ENCODE peak calls at places on chromosomes 5 and 9, in six cellular contexts. X, G, K, D, O and I are unnamed samples.

GRCh38 chr9:15211160-15211993 is 95.6 kb downstream of the TTC39B start:
- DNase-seq in X (peak; percentile 67), G (peak; percentile 30), K (peak; percentile 79), D (peak; percentile 59), O (peak; percentile 74), I (peak; percentile 75)

GRCh38 chr5:147479431-147479830 is 30.4 kb downstream of the DPYSL3 start:
- DNase-seq in X (no peak), G (no peak), K (no peak), D (no peak), O (no peak), I (peak; percentile 38)

GRCh38 chr9:137053944-137054931 is at the start of gene ENTPD2:
- DNase-seq in X (no peak), G (peak; percentile 23), K (no peak), D (peak; percentile 71), O (peak; percentile 74), I (no peak)

GRCh38 chr5:151345808-151346478 is 1.4 kb downstream of the SLC36A2 start:
- DNase-seq in X (no peak), G (no peak), K (peak; percentile 28), D (no peak), O (no peak), I (no peak)

GRCh38 chr9:130219661-130220081 is 45.9 kb upstream of the HMCN2 start:
- DNase-seq in X (no peak), G (no peak), K (no peak), D (no peak), O (no peak), I (no peak)

GRCh38 chr5:55865831-55866230 is 14.7 kb downstream of the IL31RA start:
- DNase-seq in X (no peak), G (no peak), K (peak; percentile 49), D (no peak), O (no peak), I (peak; percentile 46)

GRCh38 chr5:157554180-157555030 is 21.2 kb downstream of the ADAM19 start:
- DNase-seq in X (no peak), G (no peak), K (no peak), D (no peak), O (no peak), I (no peak)

GRCh38 chr5:14216902-14217301 is 73.8 kb downstream of the TRIO start:
- DNase-seq in X (no peak), G (peak; percentile 96), K (no peak), D (peak; percentile 80), O (no peak), I (peak; percentile 39)

GRCh38 chr5:157263586-157264090 is 2.3 kb upstream of the CYFIP2 start:
- DNase-seq in X (no peak), G (no peak), K (no peak), D (no peak), O (no peak), I (no peak)

GRCh38 chr9:121088576-121088975 is 13.8 kb downstream of the CNTRL start:
- DNase-seq in X (no peak), G (no peak), K (no peak), D (no peak), O (no peak), I (no peak)

GRCh38 chr5:6348476-6349000 is 29.8 kb downstream of the MED10 start:
- DNase-seq in X (no peak), G (no peak), K (no peak), D (no peak), O (no peak), I (no peak)

GRCh38 chr5:163623524-163623923 is 118.1 kb downstream of the MAT2B start:
- DNase-seq in X (no peak), G (no peak), K (no peak), D (no peak), O (no peak), I (no peak)

GRCh38 chr5:78504726-78505431 is 143.7 kb downstream of the LHFPL2 start:
- DNase-seq in X (no peak), G (peak; percentile 99), K (peak; percentile 100), D (no peak), O (no peak), I (peak; percentile 98)

GRCh38 chr9:29285818-29286217 is 1712.5 kb upstream of the C9orf72 start:
- DNase-seq in X (no peak), G (no peak), K (no peak), D (peak; percentile 29), O (no peak), I (no peak)

GRCh38 chr5:87138091-87138819 is 129.4 kb upstream of the RASA1 start:
- DNase-seq in X (no peak), G (no peak), K (no peak), D (no peak), O (no peak), I (no peak)

GRCh38 chr9:114097613-114098020 is 1.5 kb downstream of the KIF12 start:
- DNase-seq in X (no peak), G (peak; percentile 20), K (no peak), D (no peak), O (no peak), I (no peak)

DNA sequence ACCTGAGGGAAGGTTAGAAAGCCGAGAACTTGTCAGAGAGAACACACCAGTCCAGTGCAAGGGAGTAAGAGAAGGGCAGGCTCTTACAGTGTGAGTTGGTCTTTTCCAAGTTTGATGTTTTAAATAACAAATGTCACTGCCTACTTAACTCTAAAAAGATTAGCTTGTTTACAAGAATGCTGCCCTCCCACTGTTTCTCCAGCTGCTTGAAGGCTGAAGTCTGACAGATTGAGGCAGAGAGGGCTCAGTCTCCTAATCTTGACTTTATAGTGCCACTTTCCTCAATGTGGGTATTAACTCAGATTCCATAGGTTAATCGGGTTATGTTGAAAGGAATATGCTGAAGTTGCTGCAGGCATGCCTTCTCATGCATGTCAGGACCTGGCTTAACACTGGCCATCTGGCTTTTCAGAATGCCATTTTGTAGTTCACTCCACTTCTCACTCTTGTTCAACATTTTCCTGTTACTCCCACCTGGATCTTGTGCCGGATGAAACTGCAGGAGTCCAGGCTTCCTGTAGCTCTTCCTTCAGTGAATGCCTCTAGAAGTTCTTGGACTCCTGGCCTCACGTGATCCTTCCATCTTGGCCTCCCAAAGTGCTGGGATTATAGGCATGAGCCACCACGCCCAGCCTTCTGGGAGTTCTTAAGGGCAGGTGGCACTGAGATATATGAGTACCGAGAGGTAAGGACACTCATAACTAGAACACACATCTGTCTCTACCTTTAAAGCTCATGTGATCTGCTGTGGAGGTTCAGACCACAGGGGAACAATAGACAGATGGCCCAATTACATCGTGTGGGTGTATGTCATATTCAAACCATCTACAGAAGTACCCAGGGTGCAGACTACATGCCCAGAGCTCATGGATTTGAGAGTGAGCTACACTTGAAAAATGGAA is 249.7 kb downstream of the ARHGAP26 start:
- DNase-seq in X (no peak), G (no peak), K (no peak), D (no peak), O (no peak), I (peak; percentile 38)
- H3K14ac ChIP-seq in X (no peak overlapping the region), G (no peak overlapping the region), K (peak overlapping the region; percentile 36), D (no peak overlapping the region), O (no peak overlapping the region), I (peak overlapping the region; percentile 11)

GRCh38 chr5:76716456-76717157 is 681 bp downstream of the F2R start:
- DNase-seq in X (peak; percentile 12), G (no peak), K (no peak), D (peak; percentile 43), O (peak; percentile 54), I (peak; percentile 24)
- H3K18ac ChIP-seq in X (peak overlapping the region; percentile 100), G (peak overlapping the region; percentile 94), K (peak overlapping the region; percentile 74), D (peak overlapping the region; percentile 29), O (no peak overlapping the region), I (peak overlapping the region; percentile 100)

GRCh38 chr5:15893866-15894265 is 285.7 kb downstream of the MARCHF11 start:
- DNase-seq in X (no peak), G (no peak), K (no peak), D (no peak), O (no peak), I (no peak)
- H3K14ac ChIP-seq in X (no peak overlapping the region), G (no peak overlapping the region), K (no peak overlapping the region), D (no peak overlapping the region), O (no peak overlapping the region), I (no peak overlapping the region)

DNA sequence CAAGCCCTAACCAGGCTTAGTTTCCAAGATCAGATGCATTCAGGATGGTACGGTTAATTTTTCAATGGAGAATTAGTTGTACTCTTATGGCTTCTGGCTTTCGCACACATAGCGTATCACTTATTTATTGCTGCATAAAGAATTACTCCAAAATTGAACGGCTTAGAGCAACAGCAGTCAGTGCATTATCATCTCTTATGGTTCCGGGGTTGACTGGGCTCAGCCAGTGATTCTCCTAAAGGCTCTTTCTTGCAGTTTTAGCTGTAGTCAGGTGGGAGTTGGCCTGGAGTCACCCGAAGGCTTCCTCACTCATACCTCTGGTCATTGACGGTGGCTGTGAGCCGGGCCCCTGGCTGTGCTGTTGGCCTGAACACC is 595 bp upstream of the GRHPR start:
- DNase-seq in X (no peak), G (no peak), K (no peak), D (peak; percentile 60), O (no peak), I (no peak)
- H3K18ac ChIP-seq in X (peak overlapping the region; percentile 99), G (peak overlapping the region; percentile 24), K (no peak overlapping the region), D (no peak overlapping the region), O (no peak overlapping the region), I (peak overlapping the region; percentile 81)

DNA sequence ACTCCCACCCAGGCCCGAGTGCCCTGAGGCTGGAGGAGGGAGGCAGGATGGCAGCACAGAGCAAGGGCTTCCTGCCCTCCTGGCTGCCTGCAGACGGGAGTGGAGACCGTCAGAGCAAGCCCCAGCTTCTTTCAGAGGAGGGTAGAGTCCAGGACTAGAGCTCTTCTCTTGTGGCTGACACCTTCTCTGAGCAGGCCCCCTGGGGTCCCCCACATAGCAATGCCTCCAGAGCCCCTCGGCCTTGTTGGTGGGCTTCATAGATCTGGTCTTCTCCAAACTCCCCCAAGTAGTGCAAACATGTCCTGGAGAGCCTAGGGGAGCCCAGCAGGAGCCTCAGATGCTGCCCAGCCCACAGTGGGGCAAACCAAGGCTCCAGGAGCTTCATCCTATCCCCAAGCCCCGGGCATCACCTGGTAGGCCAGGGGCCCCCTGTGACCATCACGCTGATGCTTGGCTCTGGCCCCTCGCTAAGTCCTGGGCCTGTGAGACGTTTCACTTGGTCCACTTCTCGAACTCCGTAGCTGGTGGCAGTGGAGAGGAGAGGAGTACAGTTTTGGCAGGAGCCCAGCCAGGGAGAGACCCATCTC is 2.0 kb downstream of the MZB1 start:
- DNase-seq in X (no peak), G (no peak), K (no peak), D (no peak), O (no peak), I (no peak)
- H3K14ac ChIP-seq in X (no peak overlapping the region), G (no peak overlapping the region), K (no peak overlapping the region), D (no peak overlapping the region), O (no peak overlapping the region), I (no peak overlapping the region)

GRCh38 chr5:59660737-59661136 is 232.8 kb downstream of the PDE4D start:
- DNase-seq in X (no peak), G (no peak), K (peak; percentile 2), D (no peak), O (no peak), I (peak; percentile 46)

GRCh38 chr5:59661306-59661705 is 232.2 kb downstream of the PDE4D start:
- DNase-seq in X (no peak), G (no peak), K (no peak), D (no peak), O (no peak), I (peak; percentile 83)

GRCh38 chr5:59661939-59662615 is 231.4 kb downstream of the PDE4D start:
- DNase-seq in X (no peak), G (no peak), K (no peak), D (no peak), O (no peak), I (peak; percentile 47)

GRCh38 chr5:59666709-59667108 is 226.8 kb downstream of the PDE4D start:
- DNase-seq in X (no peak), G (no peak), K (no peak), D (no peak), O (no peak), I (no peak)

GRCh38 chr5:59665086-59665831 is 228.3 kb downstream of the PDE4D start:
- DNase-seq in X (no peak), G (no peak), K (no peak), D (no peak), O (no peak), I (no peak)
- H3K18ac ChIP-seq in X (no peak overlapping the region), G (no peak overlapping the region), K (no peak overlapping the region), D (no peak overlapping the region), O (no peak overlapping the region), I (no peak overlapping the region)